ENCODE peak calls at places on chromosomes 7 and 10, in seven cellular contexts. X is Peyer's patch, K is adrenal gland, O is uterus, F is spleen, Z is ovary, V is tibial nerve. D is an unnamed sample.

GRCh38 chr7:134892002-134892693 is 94.2 kb upstream of the AGBL3 start:
- DNase-seq in X (no peak), K (no peak), O (no peak), F (no peak), Z (no peak), V (no peak), D (no peak)

GRCh38 chr7:3592438-3593134 is 291.5 kb downstream of the SDK1 start:
- DNase-seq in X (no peak), K (no peak), O (no peak), F (no peak), Z (no peak), V (no peak), D (peak)

GRCh38 chr7:1402791-1403755 is 56.2 kb downstream of the MICALL2 start:
- DNase-seq in X (no peak), K (no peak), O (no peak), F (no peak), Z (no peak), V (no peak), D (no peak)

GRCh38 chr10:58264780-58265179 is 2.9 kb downstream of the IPMK start:
- DNase-seq in X (no peak), K (no peak), O (no peak), F (no peak), Z (no peak), V (no peak), D (no peak)

GRCh38 chr7:80841566-80842478 is 77.0 kb downstream of the SEMA3C start:
- DNase-seq in X (no peak), K (no peak), O (no peak), F (no peak), Z (no peak), V (no peak), D (no peak)

GRCh38 chr10:13092446-13093102 is 7.4 kb upstream of the OPTN start:
- DNase-seq in X (no peak), K (no peak), O (no peak), F (no peak), Z (no peak), V (no peak), D (no peak)

GRCh38 chr10:60414877-60415585 is 25.4 kb upstream of the ANK3 start:
- DNase-seq in X (no peak), K (no peak), O (no peak), F (no peak), Z (no peak), V (no peak), D (peak)

GRCh38 chr10:69969961-69970360 is 82.7 kb upstream of the MACROH2A2 start:
- DNase-seq in X (no peak), K (no peak), O (no peak), F (no peak), Z (no peak), V (no peak), D (no peak)

GRCh38 chr7:34837826-34838225 is 179.8 kb downstream of the NPSR1 start:
- DNase-seq in X (no peak), K (no peak), O (no peak), F (no peak), Z (no peak), V (no peak), D (no peak)

GRCh38 chr10:129929343-129930297 is 34.5 kb downstream of the EBF3 start:
- DNase-seq in X (peak), K (no peak), O (no peak), F (peak), Z (peak), V (no peak), D (no peak)

GRCh38 chr10:74079914-74080590 is 70.6 kb downstream of the AP3M1 start:
- DNase-seq in X (no peak), K (no peak), O (no peak), F (no peak), Z (no peak), V (no peak), D (no peak)

GRCh38 chr7:55423277-55423711 is 58.2 kb downstream of the LANCL2 start:
- DNase-seq in X (no peak), K (no peak), O (no peak), F (no peak), Z (no peak), V (no peak), D (no peak)

GRCh38 chr7:151566897-151567320 is 47.2 kb upstream of the RHEB start:
- DNase-seq in X (no peak), K (no peak), O (peak), F (no peak), Z (no peak), V (no peak), D (no peak)

GRCh38 chr10:107626862-107627261 is 462.4 kb upstream of the SORCS1 start:
- DNase-seq in X (no peak), K (no peak), O (no peak), F (no peak), Z (no peak), V (no peak), D (no peak)
- TF ChIP-seq CTCF in X (no peak), K (no peak), O (no peak), F (no peak), Z (no peak), V (no peak), D (no peak)

DNA sequence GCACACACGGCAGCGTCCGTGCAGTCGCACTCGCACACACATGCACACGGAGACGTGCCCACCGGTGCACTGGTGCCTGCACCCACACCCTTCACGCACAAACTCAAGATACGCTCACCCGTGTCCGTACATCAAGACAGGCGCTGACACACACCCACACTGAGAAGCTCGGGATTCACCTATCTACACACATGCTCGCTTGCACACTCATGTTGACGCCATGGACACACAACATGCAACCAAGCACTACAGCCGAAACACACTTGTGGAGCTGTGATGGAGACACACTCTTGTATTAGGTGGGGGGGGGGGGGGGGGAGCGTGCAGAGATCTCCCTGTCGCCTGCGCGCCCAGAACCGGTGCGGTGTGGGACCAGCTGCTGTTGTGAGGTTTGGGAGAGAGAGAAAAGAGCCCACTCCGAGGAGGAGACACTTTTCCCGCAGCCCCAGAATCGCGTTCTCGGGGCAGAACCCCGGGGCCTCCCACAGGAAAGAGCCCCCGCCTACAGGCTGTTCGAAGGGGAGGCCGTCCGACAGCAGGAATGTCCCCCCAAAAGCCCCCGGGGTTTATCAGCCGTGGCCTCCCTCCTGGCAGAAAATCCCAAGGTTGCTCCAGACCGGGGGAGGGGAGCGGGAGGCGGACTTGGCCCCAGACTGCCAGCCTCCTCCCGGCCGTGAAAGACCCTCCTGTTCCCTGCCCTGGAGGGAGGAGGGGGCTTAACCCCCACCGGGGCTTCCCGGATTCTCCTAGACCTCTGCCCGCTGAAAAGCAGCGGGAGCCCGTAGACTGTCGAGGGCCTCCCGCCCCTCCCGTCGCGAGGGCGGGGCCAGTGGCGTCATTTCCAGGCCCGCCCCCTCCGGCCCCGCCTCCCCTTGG is 466 bp upstream of the NFKB2 start:
- DNase-seq in X (peak), K (peak), O (peak), F (peak), Z (peak), V (peak), D (peak)
- TF ChIP-seq POLR2A in X (peak), K (peak), O (peak), F (peak), Z (peak), V (peak), D (peak)

GRCh38 chr10:55989188-55989587 is 371.9 kb downstream of the ZWINT start:
- DNase-seq in X (no peak), K (no peak), O (no peak), F (no peak), Z (no peak), V (no peak), D (no peak)
- TF ChIP-seq CTCF in X (no peak), K (no peak), O (no peak), F (no peak), Z (no peak), V (no peak), D (no peak)

GRCh38 chr7:127350586-127350985 is 41.9 kb downstream of the ZNF800 start:
- DNase-seq in X (no peak), K (no peak), O (no peak), F (no peak), Z (no peak), V (no peak), D (peak)

GRCh38 chr7:127349881-127350280 is 42.6 kb downstream of the ZNF800 start:
- DNase-seq in X (no peak), K (no peak), O (no peak), F (no peak), Z (no peak), V (no peak), D (no peak)

GRCh38 chr7:127346575-127347256 is 45.8 kb downstream of the ZNF800 start:
- DNase-seq in X (no peak), K (no peak), O (no peak), F (no peak), Z (no peak), V (no peak), D (no peak)

GRCh38 chr7:127348247-127348631 is 44.3 kb downstream of the ZNF800 start:
- DNase-seq in X (no peak), K (no peak), O (no peak), F (no peak), Z (no peak), V (no peak), D (no peak)

GRCh38 chr7:127347567-127348246 is 44.8 kb downstream of the ZNF800 start:
- DNase-seq in X (peak), K (peak), O (peak), F (peak), Z (peak), V (no peak), D (peak)
- TF ChIP-seq POLR2A in X (no peak), K (no peak), O (no peak), F (no peak), Z (no peak), V (no peak), D (no peak)

D was measured in body of pancreas.